ENCODE peak calls at places on chromosomes 3 and 15, in seven cellular contexts. One of them, this sample, is unnamed.

GRCh38 chr3:31213869-31214486 is 318.7 kb upstream of the STT3B start:
- DNase-seq in AG04450: no peak
- DNase-seq in lower leg skin: no peak
- DNase-seq in fibroblast of pulmonary artery: no peak
- DNase-seq in tibial artery: no peak
- DNase-seq in ovary: no peak
- DNase-seq in pancreas: no peak
- DNase-seq in this sample: no peak

GRCh38 chr3:3893590-3893989 is 94.4 kb downstream of the LRRN1 start:
- DNase-seq in AG04450: no peak
- DNase-seq in lower leg skin: no peak
- DNase-seq in fibroblast of pulmonary artery: no peak
- DNase-seq in tibial artery: no peak
- DNase-seq in ovary: no peak
- DNase-seq in pancreas: no peak
- DNase-seq in this sample: no peak

GRCh38 chr3:5053021-5053831 is 68.9 kb upstream of the ARL8B start:
- DNase-seq in AG04450: no peak
- DNase-seq in lower leg skin: peak; percentile 82
- DNase-seq in fibroblast of pulmonary artery: peak; percentile 36
- DNase-seq in tibial artery: no peak
- DNase-seq in ovary: peak; percentile 26
- DNase-seq in pancreas: no peak
- DNase-seq in this sample: no peak

GRCh38 chr3:126261037-126261436 is 80.7 kb upstream of the ALDH1L1 start:
- DNase-seq in AG04450: no peak
- DNase-seq in lower leg skin: peak; percentile 94
- DNase-seq in fibroblast of pulmonary artery: peak; percentile 81
- DNase-seq in tibial artery: peak; percentile 84
- DNase-seq in ovary: peak; percentile 91
- DNase-seq in pancreas: no peak
- DNase-seq in this sample: peak; percentile 53

GRCh38 chr3:146803746-146804145 is 198.6 kb upstream of the PLSCR5 start:
- DNase-seq in AG04450: peak; percentile 38
- DNase-seq in lower leg skin: no peak
- DNase-seq in fibroblast of pulmonary artery: peak; percentile 80
- DNase-seq in tibial artery: no peak
- DNase-seq in ovary: no peak
- DNase-seq in pancreas: no peak
- DNase-seq in this sample: peak; percentile 64

GRCh38 chr3:164375995-164376394 is 702.3 kb downstream of the SI start:
- DNase-seq in AG04450: no peak
- DNase-seq in lower leg skin: no peak
- DNase-seq in fibroblast of pulmonary artery: no peak
- DNase-seq in tibial artery: no peak
- DNase-seq in ovary: no peak
- DNase-seq in pancreas: no peak
- DNase-seq in this sample: no peak

GRCh38 chr3:47324278-47324865 is 41.6 kb downstream of the KLHL18 start:
- DNase-seq in AG04450: peak; percentile 50
- DNase-seq in lower leg skin: peak; percentile 57
- DNase-seq in fibroblast of pulmonary artery: peak; percentile 89
- DNase-seq in tibial artery: peak; percentile 53
- DNase-seq in ovary: peak; percentile 73
- DNase-seq in pancreas: no peak
- DNase-seq in this sample: peak; percentile 62

GRCh38 chr3:128572013-128572412 is 78.6 kb downstream of the RPN1 start:
- DNase-seq in AG04450: no peak
- DNase-seq in lower leg skin: no peak
- DNase-seq in fibroblast of pulmonary artery: no peak
- DNase-seq in tibial artery: no peak
- DNase-seq in ovary: no peak
- DNase-seq in pancreas: no peak
- DNase-seq in this sample: no peak

GRCh38 chr3:149547413-149547812 is 72.9 kb downstream of the TM4SF4 start:
- DNase-seq in AG04450: no peak
- DNase-seq in lower leg skin: peak; percentile 88
- DNase-seq in fibroblast of pulmonary artery: peak; percentile 83
- DNase-seq in tibial artery: peak; percentile 88
- DNase-seq in ovary: peak; percentile 93
- DNase-seq in pancreas: no peak
- DNase-seq in this sample: no peak

GRCh38 chr3:78858165-78858564 is 909.6 kb downstream of the ROBO1 start:
- DNase-seq in AG04450: no peak
- DNase-seq in lower leg skin: no peak
- DNase-seq in fibroblast of pulmonary artery: no peak
- DNase-seq in tibial artery: no peak
- DNase-seq in ovary: no peak
- DNase-seq in pancreas: no peak
- DNase-seq in this sample: no peak

GRCh38 chr15:28921925-28922711 is 36.3 kb downstream of the APBA2 start:
- DNase-seq in AG04450: no peak
- DNase-seq in lower leg skin: no peak
- DNase-seq in fibroblast of pulmonary artery: no peak
- DNase-seq in tibial artery: no peak
- DNase-seq in ovary: no peak
- DNase-seq in pancreas: no peak
- DNase-seq in this sample: no peak
- TF ChIP-seq CTCF in AG04450: no peak
- TF ChIP-seq CTCF in lower leg skin: no peak
- TF ChIP-seq CTCF in fibroblast of pulmonary artery: peak; percentile 20
- TF ChIP-seq CTCF in tibial artery: no peak
- TF ChIP-seq CTCF in ovary: no peak
- TF ChIP-seq CTCF in pancreas: no peak
- TF ChIP-seq CTCF in this sample: no peak

GRCh38 chr3:68009865-68010264 is 355.5 kb upstream of the SUCLG2 start:
- DNase-seq in AG04450: no peak
- DNase-seq in lower leg skin: no peak
- DNase-seq in fibroblast of pulmonary artery: no peak
- DNase-seq in tibial artery: no peak
- DNase-seq in ovary: no peak
- DNase-seq in pancreas: no peak
- DNase-seq in this sample: no peak

GRCh38 chr3:68007621-68008226 is 353.3 kb upstream of the SUCLG2 start:
- DNase-seq in AG04450: no peak
- DNase-seq in lower leg skin: no peak
- DNase-seq in fibroblast of pulmonary artery: no peak
- DNase-seq in tibial artery: no peak
- DNase-seq in ovary: no peak
- DNase-seq in pancreas: peak; percentile 57
- DNase-seq in this sample: peak; percentile 58
- TF ChIP-seq CTCF in AG04450: no peak
- TF ChIP-seq CTCF in lower leg skin: no peak
- TF ChIP-seq CTCF in fibroblast of pulmonary artery: no peak
- TF ChIP-seq CTCF in tibial artery: no peak
- TF ChIP-seq CTCF in ovary: no peak
- TF ChIP-seq CTCF in pancreas: no peak
- TF ChIP-seq CTCF in this sample: peak; percentile 49

GRCh38 chr3:64164309-64164708 is 61.0 kb downstream of the PRICKLE2 start:
- DNase-seq in AG04450: no peak
- DNase-seq in lower leg skin: no peak
- DNase-seq in fibroblast of pulmonary artery: no peak
- DNase-seq in tibial artery: no peak
- DNase-seq in ovary: no peak
- DNase-seq in pancreas: no peak
- DNase-seq in this sample: no peak

GRCh38 chr3:64163755-64164148 is 61.5 kb downstream of the PRICKLE2 start:
- DNase-seq in AG04450: peak; percentile 74
- DNase-seq in lower leg skin: no peak
- DNase-seq in fibroblast of pulmonary artery: peak; percentile 90
- DNase-seq in tibial artery: no peak
- DNase-seq in ovary: no peak
- DNase-seq in pancreas: no peak
- DNase-seq in this sample: no peak

GRCh38 chr3:64167346-64167745 is 57.9 kb downstream of the PRICKLE2 start:
- DNase-seq in AG04450: no peak
- DNase-seq in lower leg skin: no peak
- DNase-seq in fibroblast of pulmonary artery: no peak
- DNase-seq in tibial artery: no peak
- DNase-seq in ovary: no peak
- DNase-seq in pancreas: no peak
- DNase-seq in this sample: no peak

GRCh38 chr3:64167868-64168267 is 57.4 kb downstream of the PRICKLE2 start:
- DNase-seq in AG04450: no peak
- DNase-seq in lower leg skin: no peak
- DNase-seq in fibroblast of pulmonary artery: no peak
- DNase-seq in tibial artery: no peak
- DNase-seq in ovary: no peak
- DNase-seq in pancreas: no peak
- DNase-seq in this sample: no peak

DNA sequence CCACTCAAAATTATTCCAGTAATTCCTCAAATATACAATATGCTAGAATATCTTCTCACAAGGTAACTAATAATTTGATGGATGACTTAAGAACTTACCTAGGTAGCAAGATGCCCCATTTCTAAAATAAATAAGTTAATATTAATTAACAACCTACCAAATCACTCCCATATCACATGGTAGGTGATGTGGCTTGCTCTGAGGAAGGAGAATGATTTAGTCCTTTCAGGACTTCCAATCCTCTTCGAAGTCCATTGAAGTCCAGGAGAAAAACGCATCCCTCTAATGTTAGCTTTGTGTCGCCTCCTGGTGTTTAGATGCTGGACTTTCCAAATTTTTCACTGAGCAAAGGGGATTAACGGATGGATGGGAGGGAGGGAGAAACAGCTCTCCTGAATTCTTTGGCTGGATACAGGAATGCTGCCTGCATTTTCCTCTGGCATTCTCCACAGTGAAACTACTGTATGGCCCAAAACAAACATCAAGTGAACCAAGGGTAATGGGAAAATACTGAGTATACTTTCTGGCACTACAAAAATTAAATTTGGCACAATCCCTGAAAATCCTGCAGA is 58.6 kb downstream of the PRICKLE2 start:
- DNase-seq in AG04450: no peak
- DNase-seq in lower leg skin: no peak
- DNase-seq in fibroblast of pulmonary artery: peak; percentile 44
- DNase-seq in tibial artery: no peak
- DNase-seq in ovary: no peak
- DNase-seq in pancreas: no peak
- DNase-seq in this sample: no peak
- TF ChIP-seq CTCF in AG04450: no peak
- TF ChIP-seq CTCF in lower leg skin: no peak
- TF ChIP-seq CTCF in fibroblast of pulmonary artery: peak; percentile 24
- TF ChIP-seq CTCF in tibial artery: peak; percentile 30
- TF ChIP-seq CTCF in ovary: no peak
- TF ChIP-seq CTCF in pancreas: no peak
- TF ChIP-seq CTCF in this sample: peak; percentile 28

DNA sequence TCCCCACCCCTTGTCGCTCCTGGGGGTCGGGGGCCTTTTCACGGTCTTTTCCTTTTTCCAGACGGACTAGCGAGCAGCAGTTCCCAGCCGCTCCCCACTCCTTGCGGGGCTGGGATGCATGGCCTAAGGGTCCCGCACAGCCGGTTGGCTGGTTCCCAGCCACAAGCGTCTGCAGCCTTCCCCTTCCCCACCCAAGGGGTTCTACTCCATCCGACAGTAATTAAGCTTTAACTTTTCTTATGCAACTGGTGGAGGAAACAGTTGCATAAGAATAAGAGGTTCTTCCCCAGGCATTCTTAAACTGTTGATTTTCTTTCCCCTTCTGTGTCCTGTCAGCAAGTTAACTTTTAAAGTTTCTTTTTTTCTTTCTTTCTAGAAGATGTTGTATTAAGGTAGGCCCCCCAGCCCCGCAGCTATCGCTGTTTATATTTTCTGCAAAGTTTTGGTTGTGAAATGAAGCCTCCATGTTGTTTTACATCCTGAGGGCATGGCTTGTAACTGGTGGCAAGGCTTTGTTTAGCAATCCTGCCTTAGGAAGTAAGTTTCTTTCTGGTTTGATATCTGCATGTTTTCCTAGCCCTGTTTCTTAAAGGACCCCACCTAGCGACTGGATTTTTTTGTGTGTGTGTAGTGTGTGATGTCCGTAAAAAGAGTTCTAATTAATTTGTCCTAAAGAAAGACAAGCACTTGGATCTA is 207.5 kb downstream of the ZNF385D start:
- DNase-seq in AG04450: no peak
- DNase-seq in lower leg skin: no peak
- DNase-seq in fibroblast of pulmonary artery: no peak
- DNase-seq in tibial artery: no peak
- DNase-seq in ovary: no peak
- DNase-seq in pancreas: peak; percentile 34
- DNase-seq in this sample: no peak
- TF ChIP-seq CTCF in AG04450: no peak
- TF ChIP-seq CTCF in lower leg skin: no peak
- TF ChIP-seq CTCF in fibroblast of pulmonary artery: no peak
- TF ChIP-seq CTCF in tibial artery: no peak
- TF ChIP-seq CTCF in ovary: no peak
- TF ChIP-seq CTCF in pancreas: no peak
- TF ChIP-seq CTCF in this sample: no peak

GRCh38 chr3:36591959-36592358 is 172.4 kb downstream of the DCLK3 start:
- DNase-seq in AG04450: no peak
- DNase-seq in lower leg skin: no peak
- DNase-seq in fibroblast of pulmonary artery: peak; percentile 29
- DNase-seq in tibial artery: no peak
- DNase-seq in ovary: no peak
- DNase-seq in pancreas: no peak
- DNase-seq in this sample: no peak
- TF ChIP-seq CTCF in AG04450: peak; percentile 35
- TF ChIP-seq CTCF in lower leg skin: no peak
- TF ChIP-seq CTCF in fibroblast of pulmonary artery: no peak
- TF ChIP-seq CTCF in tibial artery: no peak
- TF ChIP-seq CTCF in ovary: no peak
- TF ChIP-seq CTCF in pancreas: no peak
- TF ChIP-seq CTCF in this sample: no peak

DNA sequence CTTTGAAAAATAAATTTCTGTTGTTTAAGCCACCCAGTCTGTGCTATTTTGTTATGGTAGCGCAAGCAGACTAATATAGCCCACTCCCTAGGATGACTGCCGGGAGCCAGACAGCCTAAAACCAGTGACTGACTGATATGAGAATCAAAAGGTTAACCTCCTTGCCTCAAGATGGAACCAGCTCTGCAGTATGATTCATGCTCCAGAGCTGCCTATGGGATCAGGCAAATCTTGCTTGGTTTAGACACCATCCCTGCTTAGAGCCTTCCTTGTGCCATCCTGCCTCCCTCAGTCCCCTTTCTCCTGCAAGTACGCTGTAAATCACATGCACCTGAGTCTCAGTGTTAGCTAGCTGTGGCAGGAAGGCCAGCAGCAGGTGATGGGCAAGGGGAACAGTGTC is 39.3 kb downstream of the TRANK1 start:
- DNase-seq in AG04450: no peak
- DNase-seq in lower leg skin: peak; percentile 40
- DNase-seq in fibroblast of pulmonary artery: no peak
- DNase-seq in tibial artery: no peak
- DNase-seq in ovary: no peak
- DNase-seq in pancreas: no peak
- DNase-seq in this sample: no peak
- TF ChIP-seq CTCF in AG04450: no peak
- TF ChIP-seq CTCF in lower leg skin: no peak
- TF ChIP-seq CTCF in fibroblast of pulmonary artery: no peak
- TF ChIP-seq CTCF in tibial artery: no peak
- TF ChIP-seq CTCF in ovary: no peak
- TF ChIP-seq CTCF in pancreas: no peak
- TF ChIP-seq CTCF in this sample: no peak

This sample was measured in glutamatergic neuron.